ENCODE peak calls at places on chromosomes 6 and 20, in five cellular contexts. Z is fibroblast of lung, Q is foreskin fibroblast, P is fibroblast of villous mesenchyme, N is GM23248. C is an unnamed sample.

GRCh38 chr6:159104163-159104885 is 59.5 kb upstream of the TAGAP start:
- DNase-seq in Z (peak; percentile 60), Q (peak; percentile 63), P (peak; percentile 40), N (peak; percentile 80), C (no peak)

GRCh38 chr20:34190262-34190661 is 51.0 kb upstream of the ASIP start:
- DNase-seq in Z (no peak), Q (peak; percentile 52), P (no peak), N (peak; percentile 50), C (no peak)

GRCh38 chr6:38310061-38310460 is 329.7 kb downstream of the BTBD9 start:
- DNase-seq in Z (no peak), Q (no peak), P (no peak), N (no peak), C (no peak)

GRCh38 chr6:53999088-53999755 is 112.0 kb upstream of the MLIP start:
- DNase-seq in Z (no peak), Q (no peak), P (no peak), N (no peak), C (no peak)

GRCh38 chr6:164022632-164023031 is 608.1 kb downstream of the QKI start:
- DNase-seq in Z (no peak), Q (no peak), P (no peak), N (no peak), C (no peak)

GRCh38 chr20:15045246-15045645 is 707.8 kb upstream of the FLRT3 start:
- DNase-seq in Z (peak; percentile 13), Q (peak; percentile 76), P (peak; percentile 22), N (peak; percentile 81), C (no peak)

GRCh38 chr6:27502508-27503435 is 29.9 kb upstream of the ZNF184 start:
- DNase-seq in Z (peak; percentile 74), Q (peak; percentile 87), P (peak; percentile 64), N (peak; percentile 68), C (peak; percentile 48)

GRCh38 chr6:166435574-166435973 is 52.8 kb upstream of the MPC1 start:
- DNase-seq in Z (no peak), Q (peak; percentile 25), P (no peak), N (peak; percentile 6), C (no peak)

GRCh38 chr20:20480126-20480525 is 112.2 kb downstream of the INSM1 start:
- DNase-seq in Z (no peak), Q (no peak), P (no peak), N (peak; percentile 39), C (no peak)

GRCh38 chr6:70103798-70104197 is 199.1 kb downstream of the COL9A1 start:
- DNase-seq in Z (no peak), Q (no peak), P (no peak), N (peak; percentile 17), C (no peak)

GRCh38 chr6:37366910-37367309 is 13.1 kb downstream of the RNF8 start:
- DNase-seq in Z (no peak), Q (peak; percentile 50), P (peak; percentile 31), N (peak; percentile 3), C (no peak)

GRCh38 chr6:101090281-101090680 is 209.2 kb upstream of the ASCC3 start:
- DNase-seq in Z (no peak), Q (peak; percentile 47), P (no peak), N (no peak), C (no peak)

GRCh38 chr20:41005361-41005729 is 23.3 kb upstream of the TOP1 start:
- DNase-seq in Z (peak; percentile 99), Q (peak; percentile 98), P (peak; percentile 98), N (peak; percentile 94), C (peak; percentile 93)

GRCh38 chr20:38982291-38982690 is 20.1 kb downstream of the DHX35 start:
- DNase-seq in Z (no peak), Q (peak; percentile 26), P (peak; percentile 53), N (no peak), C (no peak)

GRCh38 chr20:51563597-51564332 is 21.2 kb upstream of the NFATC2 start:
- DNase-seq in Z (peak; percentile 88), Q (peak; percentile 88), P (peak; percentile 82), N (peak; percentile 90), C (peak; percentile 87)

GRCh38 chr6:143108278-143108677 is 47.6 kb downstream of the AIG1 start:
- DNase-seq in Z (no peak), Q (no peak), P (peak; percentile 28), N (peak; percentile 16), C (peak; percentile 44)

GRCh38 chr6:26312501-26313390 is 52.3 kb upstream of the BTN3A2 start:
- DNase-seq in Z (peak; percentile 86), Q (peak; percentile 90), P (peak; percentile 86), N (peak; percentile 84), C (peak; percentile 93)

GRCh38 chr6:132298344-132298949 is 102.8 kb downstream of the MOXD1 start:
- DNase-seq in Z (peak; percentile 70), Q (peak; percentile 70), P (peak; percentile 62), N (peak; percentile 64), C (peak; percentile 16)

GRCh38 chr20:38844963-38845362 is 39.5 kb downstream of the PPP1R16B start:
- DNase-seq in Z (no peak), Q (no peak), P (no peak), N (no peak), C (no peak)

GRCh38 chr6:70221025-70221714 is 81.7 kb downstream of the COL9A1 start:
- DNase-seq in Z (peak; percentile 53), Q (peak; percentile 17), P (peak; percentile 28), N (peak; percentile 37), C (peak; percentile 3)

GRCh38 chr6:2866183-2866846 is 24.7 kb upstream of the SERPINB1 start:
- DNase-seq in Z (no peak), Q (peak; percentile 12), P (peak; percentile 19), N (no peak), C (no peak)

GRCh38 chr20:35299780-35300179 is 7.6 kb upstream of the FAM83C start:
- DNase-seq in Z (no peak), Q (no peak), P (no peak), N (no peak), C (no peak)

GRCh38 chr6:37279366-37280134 is 21.6 kb upstream of the TMEM217 start:
- DNase-seq in Z (peak; percentile 80), Q (peak; percentile 75), P (peak; percentile 92), N (peak; percentile 79), C (peak; percentile 12)

GRCh38 chr6:12182676-12183075 is 107.5 kb upstream of the EDN1 start:
- DNase-seq in Z (peak; percentile 62), Q (peak; percentile 47), P (peak; percentile 31), N (peak; percentile 45), C (peak; percentile 57)

GRCh38 chr20:60138263-60139127 is 180.3 kb downstream of the CDH26 start:
- DNase-seq in Z (peak; percentile 18), Q (no peak), P (peak; percentile 32), N (peak; percentile 72), C (peak; percentile 4)

GRCh38 chr20:17967595-17968365 is 814 bp downstream of the SNX5 start:
- DNase-seq in Z (peak; percentile 84), Q (peak; percentile 44), P (peak; percentile 76), N (peak; percentile 73), C (peak; percentile 53)